ENCODE peak calls at places on chromosome 2, in eight cellular contexts. S is uterus; D is epithelial cell of prostate; R is RWPE1; C is GM12865; V is naive thymus-derived CD8-positive, alpha-beta T cell; L is CD8-positive, alpha-beta T cell; U is COR-L47. Z is an unnamed sample.

GRCh38 chr2:18762667-18763066 is 173.3 kb upstream of the NT5C1B start:
- DNase-seq in S (no peak), D (no peak), R (no peak), C (no peak), V (no peak), L (no peak), U (no peak), Z (peak)

GRCh38 chr2:182784777-182785176 is 68.7 kb downstream of the DNAJC10 start:
- DNase-seq in S (no peak), D (no peak), R (peak), C (peak), V (no peak), L (no peak), U (peak), Z (peak)

GRCh38 chr2:204407209-204408070 is 137.8 kb upstream of the PARD3B start:
- DNase-seq in S (no peak), D (peak), R (no peak), C (no peak), V (no peak), L (no peak), U (no peak), Z (peak)

GRCh38 chr2:6930913-6931312 is 13.7 kb downstream of the RNF144A start:
- DNase-seq in S (no peak), D (no peak), R (no peak), C (no peak), V (no peak), L (no peak), U (no peak), Z (no peak)

GRCh38 chr2:201806442-201806841 is at the start of gene CDK15:
- DNase-seq in S (peak), D (no peak), R (no peak), C (no peak), V (no peak), L (no peak), U (no peak), Z (peak)

GRCh38 chr2:199195893-199196502 is 261.7 kb downstream of the SATB2 start:
- DNase-seq in S (no peak), D (no peak), R (no peak), C (no peak), V (no peak), L (no peak), U (no peak), Z (no peak)

GRCh38 chr2:135843671-135844070 is 6.7 kb upstream of the LCT start:
- DNase-seq in S (no peak), D (no peak), R (no peak), C (no peak), V (no peak), L (no peak), U (no peak), Z (no peak)

GRCh38 chr2:55163258-55163657 is 68.8 kb downstream of the CLHC1 start:
- DNase-seq in S (peak), D (no peak), R (no peak), C (no peak), V (no peak), L (no peak), U (no peak), Z (no peak)

GRCh38 chr2:46845542-46846453 is 69.8 kb downstream of the MCFD2 start:
- DNase-seq in S (no peak), D (no peak), R (no peak), C (no peak), V (no peak), L (no peak), U (no peak), Z (peak)

GRCh38 chr2:239774933-239775622 is 250.1 kb downstream of the NDUFA10 start:
- DNase-seq in S (no peak), D (no peak), R (no peak), C (no peak), V (peak), L (no peak), U (no peak), Z (no peak)

GRCh38 chr2:21395366-21395765 is 271.6 kb downstream of the TDRD15 start:
- DNase-seq in S (no peak), D (no peak), R (no peak), C (peak), V (no peak), L (no peak), U (peak), Z (no peak)

GRCh38 chr2:25043241-25043867 is 1.5 kb downstream of the EFR3B start:
- DNase-seq in S (no peak), D (no peak), R (no peak), C (peak), V (peak), L (no peak), U (no peak), Z (peak)

GRCh38 chr2:65075605-65076344 is 19.6 kb downstream of the CEP68 start:
- DNase-seq in S (no peak), D (no peak), R (no peak), C (no peak), V (no peak), L (no peak), U (no peak), Z (no peak)

GRCh38 chr2:226965376-226965775 is 129.5 kb downstream of the RHBDD1 start:
- DNase-seq in S (no peak), D (no peak), R (no peak), C (no peak), V (no peak), L (no peak), U (no peak), Z (no peak)

GRCh38 chr2:58480191-58480590 is 239.1 kb upstream of the FANCL start:
- DNase-seq in S (no peak), D (no peak), R (no peak), C (no peak), V (no peak), L (no peak), U (no peak), Z (no peak)

Z was measured in RPMI7951.